ENCODE peak calls at places on chromosome 1, in eight cellular contexts. A, Q, L, G, H, X, C and O are unnamed samples.

GRCh38 chr1:98403981-98404380 is 257.5 kb upstream of the SNX7 start:
- DNase-seq in X (no peak), L (no peak), G (no peak), H (no peak), A (no peak), C (no peak), Q (no peak), O (no peak)

GRCh38 chr1:162631546-162632233 is 574 bp upstream of the DDR2 start:
- DNase-seq in G (peak; percentile 79), X (no peak), L (no peak), C (no peak), Q (peak; percentile 84), H (peak; percentile 27), A (peak; percentile 19), O (no peak)

GRCh38 chr1:70048336-70048735 is 157.0 kb downstream of the LRRC40 start:
- DNase-seq in G (no peak), C (no peak), X (no peak), A (no peak), H (no peak), L (no peak), Q (peak; percentile 30), O (no peak)

GRCh38 chr1:2095981-2096736 is 45.9 kb downstream of the PRKCZ start:
- DNase-seq in G (no peak), A (no peak), L (no peak), X (no peak), H (no peak), Q (no peak), C (no peak), O (no peak)

GRCh38 chr1:203475012-203475981 is at the start of gene PRELP:
- DNase-seq in H (peak; percentile 42), L (peak; percentile 77), G (peak; percentile 88), A (peak; percentile 36), X (no peak), C (no peak), Q (peak; percentile 60), O (peak; percentile 88)

GRCh38 chr1:76572229-76572628 is 295.1 kb upstream of the ST6GALNAC5 start:
- DNase-seq in Q (no peak), H (no peak), X (no peak), C (no peak), A (no peak), L (no peak), G (no peak), O (no peak)

GRCh38 chr1:89311757-89312156 is 39.1 kb upstream of the GBP5 start:
- DNase-seq in L (no peak), G (no peak), A (peak; percentile 20), H (no peak), C (no peak), X (no peak), Q (no peak), O (no peak)

GRCh38 chr1:27054381-27054780 is 41.7 kb upstream of the TENT5B start:
- DNase-seq in H (no peak), Q (no peak), G (no peak), L (no peak), X (no peak), A (no peak), C (no peak), O (no peak)

GRCh38 chr1:19448491-19449439 is 36.6 kb downstream of the CAPZB start:
- DNase-seq in X (no peak), Q (peak; percentile 94), L (no peak), G (peak; percentile 82), C (peak; percentile 60), A (peak; percentile 68), H (peak; percentile 66), O (no peak)

GRCh38 chr1:33363470-33363861 is 42.6 kb upstream of the A3GALT2 start:
- DNase-seq in H (no peak), A (no peak), G (no peak), C (no peak), Q (no peak), X (no peak), L (no peak), O (no peak)

GRCh38 chr1:18012686-18013085 is 94.9 kb upstream of the IGSF21 start:
- DNase-seq in C (no peak), L (no peak), Q (no peak), A (no peak), H (no peak), X (no peak), G (no peak), O (no peak)

GRCh38 chr1:111605553-111605952 is 14.0 kb upstream of the RAP1A start:
- DNase-seq in L (no peak), H (peak; percentile 57), C (no peak), G (peak; percentile 86), Q (peak; percentile 52), X (no peak), A (peak; percentile 38), O (no peak)

GRCh38 chr1:111602974-111603373 is 16.6 kb upstream of the RAP1A start:
- DNase-seq in C (no peak), Q (no peak), X (no peak), A (no peak), L (no peak), H (no peak), G (no peak), O (no peak)

GRCh38 chr1:111604931-111605330 is 14.7 kb upstream of the RAP1A start:
- DNase-seq in H (no peak), C (no peak), G (no peak), X (no peak), Q (peak; percentile 21), A (no peak), L (no peak), O (no peak)

GRCh38 chr1:111602302-111602701 is 17.3 kb upstream of the RAP1A start:
- DNase-seq in G (no peak), Q (no peak), L (no peak), A (no peak), C (no peak), X (no peak), H (no peak), O (no peak)

DNA sequence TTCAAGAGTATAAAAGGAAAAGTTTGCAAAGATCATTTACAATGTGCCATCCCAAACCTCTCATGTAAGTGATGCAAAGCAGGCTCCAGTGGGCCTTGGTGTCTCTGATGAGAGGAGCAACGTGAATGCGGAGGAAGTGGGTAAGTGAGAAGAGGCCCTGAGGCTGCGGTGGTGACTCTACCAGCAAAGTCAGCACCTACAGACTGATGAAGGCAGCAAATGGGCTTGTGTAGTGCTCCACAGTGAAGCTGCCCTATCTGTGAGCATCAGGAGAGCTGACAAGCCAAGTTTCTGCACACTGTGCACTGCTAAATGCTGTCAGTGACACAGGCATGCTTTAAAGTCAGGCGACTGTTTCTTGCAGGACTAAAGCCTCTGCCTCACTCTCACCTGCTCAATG is 15.6 kb upstream of the RAP1A start:
- DNase-seq in X (no peak), Q (no peak), A (no peak), H (no peak), G (no peak), L (no peak), C (no peak), O (no peak)
- H3K27ac ChIP-seq in X (no peak overlapping the region), Q (no peak overlapping the region), A (no peak overlapping the region), H (no peak overlapping the region), G (no peak overlapping the region), L (no peak overlapping the region), C (no peak overlapping the region), O (no peak overlapping the region)

GRCh38 chr1:245074232-245074747 is 80.5 kb upstream of the KIF26B start:
- DNase-seq in G (no peak), L (peak; percentile 76), A (no peak), C (no peak), H (no peak), Q (peak; percentile 33), X (no peak), O (no peak)

GRCh38 chr1:245074898-245075297 is 79.9 kb upstream of the KIF26B start:
- DNase-seq in L (no peak), H (no peak), G (no peak), Q (no peak), C (no peak), A (no peak), X (no peak), O (no peak)

GRCh38 chr1:245084551-245084950 is 70.2 kb upstream of the KIF26B start:
- DNase-seq in Q (peak; percentile 10), G (no peak), L (no peak), X (no peak), C (no peak), H (no peak), A (no peak), O (no peak)

DNA sequence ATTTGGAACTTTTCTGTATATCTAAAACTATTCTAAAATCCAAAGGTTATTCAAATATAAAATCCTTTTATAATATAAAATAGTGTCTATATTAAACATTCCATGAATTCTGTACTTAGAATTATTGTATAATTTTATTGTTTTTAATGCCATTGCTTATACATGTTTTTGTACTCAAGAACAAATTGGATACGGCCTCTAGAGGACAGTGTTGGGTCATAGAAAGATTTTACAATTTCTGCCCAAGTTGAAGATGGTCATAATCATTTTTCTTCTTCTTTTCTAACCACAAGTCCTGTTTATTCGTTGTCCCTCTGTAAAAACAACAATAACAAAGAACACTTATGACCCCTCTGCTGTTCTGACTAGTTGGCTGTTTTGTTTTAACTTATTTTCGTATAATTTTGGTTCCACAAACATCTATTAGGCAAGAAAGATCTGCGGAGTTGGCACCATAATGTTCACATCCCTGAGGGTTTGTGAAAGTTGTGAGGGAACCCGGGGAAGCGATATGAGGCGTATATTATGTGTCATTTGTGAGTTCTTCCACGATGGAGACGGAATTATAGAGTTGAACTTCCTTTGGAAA is 75.7 kb upstream of the KIF26B start:
- DNase-seq in L (no peak), X (no peak), A (no peak), H (no peak), C (no peak), G (no peak), Q (peak; percentile 83), O (no peak)
- TF ChIP-seq CTCF in L (peak; percentile 60), X (no peak), A (peak; percentile 20), H (peak; percentile 60), C (peak; percentile 50), G (peak; percentile 10), Q (peak; percentile 64), O (no peak)

GRCh38 chr1:161185732-161186311 is 8.5 kb upstream of the B4GALT3 start:
- DNase-seq in G (peak; percentile 42), A (no peak), Q (no peak), X (no peak), C (no peak), H (no peak), L (no peak), O (no peak)
- H3K27ac ChIP-seq in G (peak overlapping the region; percentile 44), A (peak overlapping the region; percentile 62), Q (no peak overlapping the region), X (no peak overlapping the region), C (peak overlapping the region; percentile 73), H (peak overlapping the region; percentile 80), L (no peak overlapping the region), O (peak overlapping the region; percentile 81)

GRCh38 chr1:212719633-212720032 is 20.0 kb upstream of the BATF3 start:
- DNase-seq in L (no peak), H (no peak), A (no peak), C (no peak), X (no peak), G (no peak), Q (no peak), O (no peak)

GRCh38 chr1:212722270-212722945 is 22.8 kb upstream of the BATF3 start:
- DNase-seq in H (no peak), A (no peak), G (no peak), L (no peak), C (no peak), X (no peak), Q (no peak), O (no peak)

GRCh38 chr1:212713465-212714136 is 14.0 kb upstream of the BATF3 start:
- DNase-seq in H (no peak), A (no peak), G (no peak), X (no peak), C (no peak), L (no peak), Q (no peak), O (no peak)

GRCh38 chr1:212721388-212722247 is 22.0 kb upstream of the BATF3 start:
- DNase-seq in Q (peak; percentile 67), G (no peak), L (no peak), C (no peak), X (no peak), H (no peak), A (no peak), O (no peak)

GRCh38 chr1:212718499-212718898 is 18.9 kb upstream of the BATF3 start:
- DNase-seq in H (no peak), G (no peak), L (no peak), Q (peak; percentile 53), X (no peak), A (no peak), C (no peak), O (no peak)
- TF ChIP-seq CTCF in H (peak; percentile 31), G (no peak), L (peak; percentile 12), Q (peak; percentile 30), X (no peak), A (no peak), C (no peak), O (no peak)